ENCODE peak calls at places on chromosomes 12 and 14, in six cellular contexts. U is transverse colon; R is A549; L is fibroblast of lung; X is CD8-positive, alpha-beta memory T cell; S is cardiac muscle cell. O is an unnamed sample.
A peak's percentile ranks its signal among the peaks of the same experiment; 100 is the strongest.

GRCh38 chr12:1972856-1973317 is 31.4 kb downstream of the DCP1B start:
- DNase-seq in U (peak; percentile 41), R (no peak), X (no peak), L (peak; percentile 54), S (peak; percentile 36), O (no peak)

GRCh38 chr12:52295663-52296062 is 4.3 kb upstream of the KRT81 start:
- DNase-seq in L (no peak), X (no peak), U (no peak), R (no peak), S (no peak), O (no peak)

GRCh38 chr12:131912526-131913274 is 16.4 kb upstream of the PUS1 start:
- DNase-seq in U (peak; percentile 42), X (no peak), L (peak; percentile 90), R (peak; percentile 82), S (peak; percentile 92), O (no peak)

GRCh38 chr12:22283006-22283506 is 51.5 kb downstream of the ST8SIA1 start:
- DNase-seq in R (no peak), U (no peak), L (peak; percentile 92), S (peak; percentile 89), X (no peak), O (no peak)

GRCh38 chr12:68080577-68080976 is 79.0 kb downstream of the IFNG start:
- DNase-seq in L (no peak), X (peak; percentile 41), R (no peak), S (no peak), U (no peak), O (no peak)

GRCh38 chr12:132444957-132445883 is 44.7 kb upstream of the FBRSL1 start:
- DNase-seq in L (no peak), S (no peak), R (no peak), U (peak; percentile 60), X (peak; percentile 80), O (no peak)

GRCh38 chr12:25789520-25789919 is 169.0 kb upstream of the RASSF8 start:
- DNase-seq in L (peak; percentile 67), R (no peak), U (no peak), X (no peak), S (peak; percentile 90), O (no peak)

GRCh38 chr14:105067140-105067968 is 2.1 kb upstream of the GPR132 start:
- DNase-seq in L (peak; percentile 46), R (no peak), X (peak; percentile 42), U (no peak), S (no peak), O (no peak)

GRCh38 chr12:25806271-25806670 is 152.2 kb upstream of the RASSF8 start:
- DNase-seq in U (no peak), S (peak; percentile 37), X (no peak), R (no peak), L (peak; percentile 63), O (no peak)

GRCh38 chr12:70398862-70399261 is 32.8 kb downstream of the KCNMB4 start:
- DNase-seq in R (no peak), X (no peak), L (no peak), S (no peak), U (no peak), O (no peak)

GRCh38 chr14:25132734-25133422 is 82.9 kb upstream of the STXBP6 start:
- DNase-seq in R (peak; percentile 67), L (peak; percentile 48), S (peak; percentile 81), X (peak; percentile 11), U (peak; percentile 72), O (no peak)

GRCh38 chr12:14393736-14394135 is 28.3 kb downstream of the ATF7IP start:
- DNase-seq in U (no peak), R (no peak), X (no peak), S (no peak), L (peak; percentile 74), O (no peak)

GRCh38 chr12:2754208-2754607 is 40.6 kb upstream of the FKBP4 start:
- DNase-seq in L (no peak), U (no peak), X (no peak), R (no peak), S (no peak), O (no peak)

GRCh38 chr12:108594-108993 is 42.0 kb downstream of the IQSEC3 start:
- DNase-seq in R (no peak), X (no peak), S (no peak), U (peak; percentile 49), L (no peak), O (no peak)

GRCh38 chr12:109510196-109510595 is 32.8 kb downstream of the UBE3B start:
- DNase-seq in L (no peak), X (no peak), U (no peak), S (no peak), R (no peak), O (no peak)

GRCh38 chr12:113850309-113851056 is 115.6 kb downstream of the RBM19 start:
- DNase-seq in X (no peak), R (no peak), L (peak; percentile 62), S (peak; percentile 79), U (peak; percentile 18), O (no peak)

GRCh38 chr12:32366704-32367103 is 32.7 kb upstream of the FGD4 start:
- DNase-seq in X (no peak), U (no peak), L (no peak), R (no peak), S (no peak), O (no peak)

GRCh38 chr12:80625901-80626300 is 81.5 kb upstream of the MYF6 start:
- DNase-seq in R (no peak), X (no peak), L (no peak), U (no peak), S (no peak), O (no peak)

GRCh38 chr12:68425998-68426397 is 93.8 kb upstream of the MDM1 start:
- DNase-seq in R (no peak), U (no peak), X (no peak), L (peak; percentile 94), S (peak; percentile 86), O (no peak)

GRCh38 chr14:50040401-50040775 is 76.0 kb downstream of the VCPKMT start:
- DNase-seq in R (peak; percentile 54), U (peak; percentile 57), S (peak; percentile 80), X (peak; percentile 43), L (peak; percentile 86), O (peak; percentile 52)

GRCh38 chr14:73059326-73059725 is 992 bp downstream of the RBM25 start:
- DNase-seq in X (no peak), R (peak; percentile 30), L (peak; percentile 44), U (no peak), S (peak; percentile 53), O (no peak)

GRCh38 chr14:101780887-101781239 is 19.4 kb downstream of the PPP2R5C start:
- DNase-seq in L (no peak), S (no peak), R (no peak), U (peak; percentile 36), X (no peak), O (no peak)

GRCh38 chr12:75706786-75707605 is 195.6 kb upstream of the KRR1 start:
- DNase-seq in S (peak; percentile 85), L (peak; percentile 81), U (no peak), X (no peak), R (no peak), O (no peak)

GRCh38 chr14:67428501-67429031 is 16.6 kb upstream of the PLEK2 start:
- DNase-seq in S (peak; percentile 70), L (peak; percentile 82), X (no peak), R (peak; percentile 54), U (peak; percentile 41), O (peak; percentile 36)

GRCh38 chr12:70364695-70365397 is 1.2 kb upstream of the KCNMB4 start:
- DNase-seq in R (peak; percentile 19), L (no peak), X (peak; percentile 11), U (no peak), S (no peak), O (no peak)

GRCh38 chr12:75714462-75715322 is 203.3 kb upstream of the KRR1 start:
- DNase-seq in X (no peak), R (peak; percentile 67), L (peak; percentile 21), U (no peak), S (no peak), O (no peak)

GRCh38 chr14:79415726-79416125 is 795.6 kb downstream of the DIO2 start:
- DNase-seq in S (no peak), X (no peak), L (peak; percentile 71), U (no peak), R (no peak), O (no peak)

GRCh38 chr12:104856548-104856947 is 101.5 kb downstream of the SLC41A2 start:
- DNase-seq in X (no peak), U (no peak), R (no peak), L (no peak), S (no peak), O (no peak)
- H3K27ac ChIP-seq in X (no peak overlapping the region), U (no peak overlapping the region), R (no peak overlapping the region), L (no peak overlapping the region), S (peak overlapping the region; percentile 80), O (no peak overlapping the region)

GRCh38 chr14:64614992-64615391 is 65.2 kb downstream of the PPP1R36 start:
- DNase-seq in L (no peak), U (no peak), S (no peak), R (no peak), X (no peak), O (no peak)
- H3K27ac ChIP-seq in L (no peak overlapping the region), U (peak overlapping the region; percentile 23), S (peak overlapping the region; percentile 22), R (no peak overlapping the region), X (no peak overlapping the region), O (no peak overlapping the region)

DNA sequence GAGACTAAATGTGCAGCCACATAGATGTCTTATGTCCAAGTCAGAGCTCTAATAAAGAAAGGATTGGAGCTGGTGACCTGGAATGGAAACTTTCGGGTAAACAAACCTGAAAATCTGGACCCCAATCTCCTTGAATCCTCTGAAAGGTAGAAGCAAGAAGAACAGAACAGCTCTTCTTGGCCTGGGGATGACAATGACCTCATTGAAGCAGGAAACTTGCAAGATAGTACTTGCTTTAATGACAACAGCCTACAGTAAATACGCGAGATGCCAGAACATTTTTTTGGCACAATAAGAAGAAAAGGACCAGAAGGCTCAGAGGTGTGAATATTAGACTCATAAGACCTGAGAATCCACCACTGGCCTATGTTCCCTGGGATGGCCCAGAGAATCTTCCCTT is 4.1 kb upstream of the PRIMA1 start:
- DNase-seq in R (no peak), U (no peak), X (no peak), S (no peak), L (no peak), O (peak; percentile 12)
- H3K27ac ChIP-seq in R (no peak overlapping the region), U (no peak overlapping the region), X (no peak overlapping the region), S (no peak overlapping the region), L (no peak overlapping the region), O (no peak overlapping the region)

GRCh38 chr12:4607056-4607455 is 41.8 kb downstream of the AKAP3 start:
- DNase-seq in L (no peak), X (no peak), U (no peak), S (peak; percentile 51), R (no peak), O (no peak)

GRCh38 chr12:4604684-4605193 is 42.7 kb downstream of the DYRK4 start:
- DNase-seq in X (peak; percentile 77), R (peak; percentile 93), S (peak; percentile 92), L (peak; percentile 85), U (peak; percentile 86), O (peak; percentile 60)

GRCh38 chr12:4603946-4604345 is 41.9 kb downstream of the DYRK4 start:
- DNase-seq in U (no peak), S (no peak), R (no peak), X (no peak), L (no peak), O (no peak)

GRCh38 chr12:4610481-4610880 is 38.4 kb downstream of the AKAP3 start:
- DNase-seq in S (no peak), L (no peak), X (no peak), R (no peak), U (no peak), O (no peak)

DNA sequence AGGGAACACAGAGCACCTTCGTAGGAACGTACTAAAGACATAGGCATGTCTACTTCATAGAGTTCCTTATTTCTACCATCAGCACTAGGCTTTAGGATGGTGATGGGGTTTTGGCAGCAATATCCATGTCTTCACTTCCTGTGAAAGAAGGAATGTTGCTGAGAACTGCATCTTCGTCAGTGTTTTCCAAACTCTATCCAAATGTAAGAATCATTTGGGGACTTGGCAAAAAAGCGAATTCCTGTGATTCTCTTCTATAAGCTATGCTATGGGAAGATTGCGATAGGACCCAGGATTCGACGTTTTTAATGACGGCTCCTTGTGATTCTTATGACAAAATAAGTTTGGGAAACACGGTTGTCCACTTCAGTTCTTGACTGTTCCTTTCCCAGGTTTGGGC is 39.8 kb downstream of the AKAP3 start:
- DNase-seq in X (no peak), L (no peak), R (no peak), S (peak; percentile 51), U (no peak), O (no peak)
- H3K27ac ChIP-seq in X (no peak overlapping the region), L (no peak overlapping the region), R (no peak overlapping the region), S (no peak overlapping the region), U (no peak overlapping the region), O (no peak overlapping the region)

O was measured in epithelial cell of prostate.